ENCODE peak calls at places on chromosomes 12 and 14, in nine cellular contexts. G, U, T, S, N, C, H, F and Q are unnamed samples.

GRCh38 chr12:131682511-131682895 is 28.4 kb upstream of the SFSWAP start:
- DNase-seq in G (no peak), U (no peak), T (no peak), S (no peak), N (no peak), C (no peak), H (no peak), F (no peak), Q (no peak)

GRCh38 chr12:56778756-56779155 is 15.6 kb downstream of the HSD17B6 start:
- DNase-seq in G (no peak), U (no peak), T (no peak), S (no peak), N (no peak), C (no peak), H (no peak), F (no peak), Q (no peak)

GRCh38 chr14:105349992-105350391 is 35.4 kb downstream of the PACS2 start:
- DNase-seq in G (no peak), U (no peak), T (no peak), S (no peak), N (no peak), C (no peak), H (no peak), F (no peak), Q (no peak)

GRCh38 chr14:36935976-36936678 is 236.3 kb downstream of the SLC25A21 start:
- DNase-seq in G (peak), U (no peak), T (no peak), S (no peak), N (peak), C (no peak), H (no peak), F (no peak), Q (no peak)

GRCh38 chr14:22819191-22819988 is 4.2 kb upstream of the SLC7A7 start:
- DNase-seq in G (peak), U (no peak), T (peak), S (no peak), N (peak), C (peak), H (peak), F (peak), Q (no peak)

GRCh38 chr12:124737772-124738635 is 125.7 kb downstream of the SCARB1 start:
- DNase-seq in G (no peak), U (no peak), T (no peak), S (no peak), N (no peak), C (no peak), H (no peak), F (no peak), Q (no peak)

GRCh38 chr12:24905431-24905830 is 43.5 kb downstream of the BCAT1 start:
- DNase-seq in G (no peak), U (no peak), T (no peak), S (no peak), N (no peak), C (no peak), H (peak), F (no peak), Q (no peak)

GRCh38 chr14:57389646-57390036 is 745 bp upstream of the NAA30 start:
- DNase-seq in G (no peak), U (no peak), T (no peak), S (no peak), N (no peak), C (no peak), H (no peak), F (peak), Q (no peak)

GRCh38 chr12:110501378-110501721 is 561 bp downstream of the VPS29 start:
- DNase-seq in G (peak), U (peak), T (peak), S (no peak), N (peak), C (peak), H (peak), F (no peak), Q (peak)

GRCh38 chr12:2691001-2691339 is 103.8 kb upstream of the FKBP4 start:
- DNase-seq in G (no peak), U (no peak), T (peak), S (no peak), N (peak), C (no peak), H (peak), F (no peak), Q (no peak)

GRCh38 chr12:62983594-62983993 is 48.6 kb upstream of the PPM1H start:
- DNase-seq in G (no peak), U (no peak), T (no peak), S (no peak), N (no peak), C (no peak), H (no peak), F (no peak), Q (no peak)

GRCh38 chr12:129570796-129571400 is 332.9 kb downstream of the TMEM132D start:
- DNase-seq in G (peak), U (no peak), T (no peak), S (no peak), N (no peak), C (no peak), H (no peak), F (no peak), Q (no peak)

GRCh38 chr14:74979442-74980397 is 23.0 kb upstream of the EIF2B2 start:
- DNase-seq in G (peak), U (peak), T (peak), S (peak), N (peak), C (no peak), H (peak), F (no peak), Q (peak)

GRCh38 chr14:74977901-74978385 is 22.5 kb upstream of the PGF start:
- DNase-seq in G (no peak), U (no peak), T (no peak), S (peak), N (no peak), C (no peak), H (no peak), F (no peak), Q (no peak)

GRCh38 chr14:74980398-74980745 is 22.3 kb upstream of the EIF2B2 start:
- DNase-seq in G (no peak), U (peak), T (peak), S (peak), N (no peak), C (no peak), H (no peak), F (no peak), Q (no peak)

GRCh38 chr14:74978416-74978947 is 23.1 kb upstream of the PGF start:
- DNase-seq in G (no peak), U (no peak), T (no peak), S (peak), N (no peak), C (no peak), H (no peak), F (no peak), Q (no peak)

DNA sequence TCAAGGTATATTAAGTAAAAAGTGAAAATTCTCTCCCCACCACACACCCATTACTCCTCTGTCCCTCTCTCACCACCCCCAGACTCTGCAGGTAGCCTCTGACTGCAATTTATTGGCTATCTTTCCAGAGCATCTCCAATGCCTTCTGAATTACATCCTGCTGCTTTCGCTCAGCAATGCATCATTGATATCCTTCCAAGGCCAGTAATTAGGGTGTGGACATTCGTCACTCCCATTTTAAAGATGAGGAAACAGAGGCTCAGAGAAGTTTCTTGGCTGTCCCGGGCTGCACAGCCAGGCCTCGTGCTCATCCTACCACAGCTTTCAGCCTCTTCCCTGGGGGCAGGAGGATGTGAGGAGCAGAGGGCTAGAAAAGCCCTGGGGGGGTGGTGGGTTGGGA is 23.6 kb upstream of the PGF start:
- DNase-seq in G (no peak), U (no peak), T (no peak), S (peak), N (no peak), C (no peak), H (no peak), F (no peak), Q (no peak)
- H3K4me3 ChIP-seq in G (no peak), U (peak), T (no peak), S (no peak), N (no peak), C (no peak), H (no peak), F (no peak), Q (no peak)

GRCh38 chr12:51907083-51907863 is at the start of gene ACVRL1:
- DNase-seq in G (peak), U (peak), T (peak), S (peak), N (no peak), C (no peak), H (peak), F (no peak), Q (no peak)

GRCh38 chr12:51910168-51910567 is 2.9 kb downstream of the ACVRL1 start:
- DNase-seq in G (peak), U (no peak), T (peak), S (peak), N (no peak), C (no peak), H (no peak), F (no peak), Q (no peak)

GRCh38 chr12:51910691-51911090 is 3.4 kb downstream of the ACVRL1 start:
- DNase-seq in G (no peak), U (peak), T (no peak), S (peak), N (no peak), C (no peak), H (no peak), F (no peak), Q (no peak)

GRCh38 chr12:51907864-51908425 is 641 bp downstream of the ACVRL1 start:
- DNase-seq in G (no peak), U (no peak), T (no peak), S (peak), N (no peak), C (no peak), H (no peak), F (no peak), Q (no peak)

GRCh38 chr12:51908876-51909592 is 1.7 kb downstream of the ACVRL1 start:
- DNase-seq in G (no peak), U (no peak), T (no peak), S (peak), N (no peak), C (no peak), H (no peak), F (no peak), Q (no peak)
- H3K4me3 ChIP-seq in G (peak), U (peak), T (peak), S (no peak), N (peak), C (no peak), H (no peak), F (no peak), Q (no peak)

GRCh38 chr12:99767809-99768208 is 120.3 kb downstream of the GARIN6 start:
- DNase-seq in G (peak), U (no peak), T (peak), S (no peak), N (peak), C (no peak), H (peak), F (no peak), Q (no peak)
- H3K4me3 ChIP-seq in G (peak), U (peak), T (no peak), S (no peak), N (no peak), C (no peak), H (no peak), F (no peak), Q (no peak)

GRCh38 chr12:19759229-19759628 is 319.9 kb downstream of the AEBP2 start:
- DNase-seq in G (peak), U (no peak), T (peak), S (no peak), N (peak), C (no peak), H (peak), F (no peak), Q (peak)
- H3K4me3 ChIP-seq in G (no peak), U (no peak), T (no peak), S (no peak), N (no peak), C (no peak), H (no peak), F (no peak), Q (no peak)

GRCh38 chr12:93803408-93803807 is 126.2 kb downstream of the CRADD start:
- DNase-seq in G (peak), U (no peak), T (peak), S (no peak), N (peak), C (no peak), H (peak), F (no peak), Q (peak)
- H3K4me3 ChIP-seq in G (peak), U (peak), T (no peak), S (no peak), N (no peak), C (no peak), H (no peak), F (no peak), Q (no peak)

GRCh38 chr14:52607061-52607460 is 54.4 kb downstream of the GPR137C start:
- DNase-seq in G (no peak), U (no peak), T (no peak), S (no peak), N (no peak), C (no peak), H (no peak), F (no peak), Q (no peak)

GRCh38 chr14:52599974-52600373 is 47.3 kb downstream of the GPR137C start:
- DNase-seq in G (no peak), U (no peak), T (no peak), S (no peak), N (no peak), C (no peak), H (no peak), F (no peak), Q (no peak)

GRCh38 chr14:52598568-52598967 is 45.9 kb downstream of the GPR137C start:
- DNase-seq in G (no peak), U (no peak), T (no peak), S (no peak), N (no peak), C (no peak), H (no peak), F (no peak), Q (no peak)

GRCh38 chr14:52596861-52597260 is 44.2 kb downstream of the GPR137C start:
- DNase-seq in G (no peak), U (no peak), T (no peak), S (no peak), N (no peak), C (no peak), H (no peak), F (no peak), Q (no peak)

GRCh38 chr14:52602131-52602530 is 49.5 kb downstream of the GPR137C start:
- DNase-seq in G (no peak), U (no peak), T (no peak), S (no peak), N (no peak), C (no peak), H (no peak), F (no peak), Q (no peak)
- H3K4me3 ChIP-seq in G (no peak), U (no peak), T (no peak), S (no peak), N (no peak), C (no peak), H (no peak), F (no peak), Q (no peak)

GRCh38 chr14:68922886-68923285 is 56.2 kb downstream of the ACTN1 start:
- DNase-seq in G (no peak), U (no peak), T (no peak), S (no peak), N (no peak), C (no peak), H (no peak), F (no peak), Q (no peak)
- H3K4me3 ChIP-seq in G (no peak), U (no peak), T (no peak), S (no peak), N (no peak), C (no peak), H (no peak), F (no peak), Q (no peak)

DNA sequence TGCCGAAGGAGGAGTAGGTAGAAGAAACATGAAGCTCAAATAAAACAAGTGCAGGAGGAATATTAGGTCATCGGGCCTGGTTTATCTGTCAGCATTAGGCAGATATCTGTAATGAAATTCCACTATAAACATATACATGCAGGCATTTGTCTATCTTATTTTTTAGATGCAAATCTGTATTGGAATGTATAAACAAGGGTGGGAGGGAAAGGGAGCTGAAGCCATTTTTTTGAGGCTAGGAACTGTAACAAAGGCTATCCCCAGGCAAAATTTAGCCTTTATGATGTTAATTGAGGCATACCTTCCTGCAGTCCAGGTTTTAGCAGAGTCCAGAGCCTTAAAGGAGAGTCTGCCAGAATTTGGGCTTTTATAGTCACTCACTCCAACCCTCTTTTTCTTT is 72.5 kb downstream of the PHLDA1 start:
- DNase-seq in G (no peak), U (no peak), T (no peak), S (no peak), N (no peak), C (no peak), H (no peak), F (no peak), Q (no peak)
- H3K4me3 ChIP-seq in G (no peak), U (no peak), T (no peak), S (no peak), N (no peak), C (no peak), H (no peak), F (no peak), Q (no peak)

GRCh38 chr12:79933580-79934264 is 1.2 kb downstream of the PPP1R12A start:
- DNase-seq in G (peak), U (no peak), T (no peak), S (no peak), N (peak), C (no peak), H (peak), F (no peak), Q (no peak)

GRCh38 chr12:79934309-79935020 is 432 bp downstream of the PPP1R12A start:
- DNase-seq in G (peak), U (no peak), T (peak), S (no peak), N (peak), C (peak), H (peak), F (no peak), Q (no peak)

GRCh38 chr12:79936670-79937069 is 1.8 kb upstream of the PPP1R12A start:
- DNase-seq in G (no peak), U (no peak), T (no peak), S (no peak), N (no peak), C (no peak), H (no peak), F (no peak), Q (no peak)

GRCh38 chr12:79935021-79935623 is at the start of gene PPP1R12A:
- DNase-seq in G (peak), U (peak), T (peak), S (peak), N (peak), C (peak), H (peak), F (peak), Q (peak)

GRCh38 chr12:79935624-79936040 is 735 bp upstream of the PPP1R12A start:
- DNase-seq in G (no peak), U (no peak), T (peak), S (no peak), N (peak), C (no peak), H (peak), F (no peak), Q (no peak)
- H3K4me3 ChIP-seq in G (peak), U (peak), T (peak), S (peak), N (peak), C (peak), H (peak), F (peak), Q (peak)